ENCODE peak calls at places on chromosomes 3 and 15, in six cellular contexts. W is fibroblast of lung, N is left lung, P is breast epithelium, S is endothelial cell of umbilical vein, O is esophagus squamous epithelium. H is an unnamed sample.

GRCh38 chr15:31615643-31616415 is 289.2 kb downstream of the KLF13 start:
- DNase-seq in N (no peak), S (no peak), P (no peak), W (no peak), O (no peak), H (no peak)

GRCh38 chr3:146542968-146543367 is 1.4 kb downstream of the PLSCR1 start:
- DNase-seq in P (no peak), S (no peak), W (no peak), N (no peak), O (no peak), H (no peak)

GRCh38 chr15:36254446-36254845 is 325.0 kb upstream of the CDIN1 start:
- DNase-seq in N (no peak), S (peak; percentile 50), W (no peak), P (no peak), O (no peak), H (no peak)

GRCh38 chr3:79517766-79518413 is 249.9 kb downstream of the ROBO1 start:
- DNase-seq in O (no peak), W (peak; percentile 46), P (no peak), S (peak; percentile 57), N (no peak), H (no peak)

GRCh38 chr3:70471464-70472342 is 159.3 kb upstream of the MDFIC2 start:
- DNase-seq in N (no peak), W (peak; percentile 1), P (no peak), O (no peak), S (no peak), H (no peak)

GRCh38 chr3:40086890-40087884 is 222.3 kb upstream of the EIF1B start:
- DNase-seq in N (no peak), O (no peak), W (no peak), P (no peak), S (no peak), H (peak; percentile 19)

GRCh38 chr3:194621947-194622346 is 11.3 kb downstream of the TMEM44 start:
- DNase-seq in O (no peak), P (no peak), S (no peak), N (peak; percentile 56), W (no peak), H (no peak)

GRCh38 chr3:188947983-188948657 is 223.7 kb upstream of the TPRG1 start:
- DNase-seq in S (peak; percentile 84), W (peak; percentile 97), N (peak; percentile 87), O (peak; percentile 58), P (peak; percentile 95), H (peak; percentile 99)

GRCh38 chr3:21174461-21174860 is 576.5 kb downstream of the ZNF385D start:
- DNase-seq in P (no peak), S (no peak), W (peak; percentile 89), N (no peak), O (no peak), H (no peak)

GRCh38 chr3:45333549-45333948 is 54.8 kb upstream of the LARS2 start:
- DNase-seq in W (peak; percentile 48), N (no peak), O (no peak), S (no peak), P (no peak), H (no peak)

GRCh38 chr3:136327671-136328070 is 77.5 kb downstream of the PCCB start:
- DNase-seq in O (no peak), W (no peak), P (no peak), N (no peak), S (no peak), H (no peak)

GRCh38 chr15:101269479-101270223 is 7.6 kb downstream of the SELENOS start:
- DNase-seq in S (no peak), W (peak; percentile 29), N (no peak), O (no peak), P (no peak), H (no peak)

GRCh38 chr15:89389841-89390603 is 55.4 kb upstream of the POLG start:
- DNase-seq in N (peak; percentile 59), P (no peak), O (no peak), W (no peak), S (no peak), H (no peak)

GRCh38 chr3:126051741-126052140 is 32.2 kb downstream of the SLC41A3 start:
- DNase-seq in P (no peak), N (no peak), S (no peak), O (no peak), W (no peak), H (no peak)

GRCh38 chr3:155676252-155676981 is 68.5 kb downstream of the PLCH1 start:
- DNase-seq in N (peak; percentile 50), S (no peak), W (peak; percentile 68), P (no peak), O (no peak), H (peak; percentile 21)

GRCh38 chr15:68542771-68543544 is 35.8 kb upstream of the CORO2B start:
- DNase-seq in N (no peak), P (peak; percentile 45), S (peak; percentile 95), W (peak; percentile 97), O (no peak), H (peak; percentile 54)

GRCh38 chr15:68706256-68706655 is 114.4 kb downstream of the ANP32A start:
- DNase-seq in W (no peak), N (no peak), S (no peak), P (no peak), O (no peak), H (no peak)

GRCh38 chr3:186413615-186414415 is 51.8 kb upstream of the DGKG start:
- DNase-seq in O (no peak), N (no peak), W (peak; percentile 15), P (no peak), S (no peak), H (peak; percentile 82)

DNA sequence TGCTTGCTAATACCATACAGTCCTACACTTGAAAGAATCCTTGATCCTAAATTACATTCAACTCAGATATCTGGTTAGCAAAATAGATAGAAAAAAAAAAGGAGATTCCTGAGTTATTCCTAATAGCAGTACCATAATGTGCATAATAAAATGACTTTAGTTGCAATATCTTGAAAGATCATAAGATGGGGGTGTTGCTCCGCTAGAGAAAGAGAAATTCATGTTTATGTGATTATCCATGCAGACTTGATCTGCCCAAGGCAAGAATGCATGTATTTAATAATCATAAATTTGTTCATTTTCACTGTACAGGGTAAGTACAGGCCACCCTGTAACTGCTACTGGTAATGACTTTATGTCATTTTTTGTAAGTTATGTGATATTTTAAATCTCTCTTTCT is 84.7 kb downstream of the HCN4 start:
- DNase-seq in P (no peak), W (peak; percentile 13), O (no peak), N (no peak), S (peak; percentile 35), H (no peak)
- TF ChIP-seq CTCF in P (no peak), W (peak; percentile 23), O (no peak), N (no peak), S (peak; percentile 13), H (peak; percentile 10)

DNA sequence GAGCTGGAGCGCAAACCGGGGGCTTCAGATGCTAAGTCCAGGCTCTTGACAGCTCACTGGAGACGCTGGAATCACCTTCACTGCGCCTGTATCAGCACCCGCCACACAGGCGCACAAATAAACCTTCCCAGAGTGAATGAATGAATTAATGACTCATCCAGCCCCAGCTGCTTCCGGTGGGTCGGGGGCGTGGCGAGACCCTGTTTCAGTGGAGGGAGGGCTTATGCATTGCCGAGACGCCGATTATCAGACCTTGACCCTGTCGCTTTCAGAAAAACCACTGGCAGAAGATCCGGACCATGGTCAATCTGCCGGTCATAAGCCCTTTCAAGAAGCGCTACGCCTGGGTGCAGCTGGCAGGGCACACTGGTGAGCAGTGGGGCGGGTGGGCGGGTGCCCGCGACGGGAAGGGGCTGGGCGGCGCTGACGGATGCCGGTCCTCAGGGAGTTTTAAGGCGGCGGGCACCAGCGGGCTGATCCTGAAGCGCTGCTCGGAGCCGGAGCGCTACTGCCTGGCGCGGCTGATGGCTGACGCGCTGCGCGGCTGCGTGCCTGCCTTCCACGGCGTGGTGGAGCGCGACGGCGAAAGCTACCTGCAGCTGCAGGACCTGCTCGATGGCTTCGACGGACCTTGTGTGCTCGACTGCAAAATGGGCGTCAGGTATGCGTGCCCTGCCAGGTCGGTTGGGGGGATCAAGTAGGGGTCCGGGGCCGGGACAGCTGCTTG is 7.7 kb downstream of the ITPKA start:
- DNase-seq in P (no peak), W (peak; percentile 37), O (no peak), N (no peak), S (peak; percentile 46), H (no peak)
- H3K4me3 ChIP-seq in P (peak overlapping the region; percentile 36), W (no peak overlapping the region), O (peak overlapping the region; percentile 34), N (no peak overlapping the region), S (no peak overlapping the region), H (no peak overlapping the region)

GRCh38 chr15:39951561-39951960 is 17.6 kb downstream of the EIF2AK4 start:
- DNase-seq in W (no peak), N (no peak), S (no peak), O (no peak), P (no peak), H (no peak)
- H3K36me3 ChIP-seq in W (peaks cover 12% of the 10 kb centered on the region), N (no peaks in the 10 kb centered on the region), S (peaks cover 23% of the 10 kb centered on the region), O (peaks cover 5% of the 10 kb centered on the region), P (peaks cover 4% of the 10 kb centered on the region), H (peaks cover 15% of the 10 kb centered on the region)

DNA sequence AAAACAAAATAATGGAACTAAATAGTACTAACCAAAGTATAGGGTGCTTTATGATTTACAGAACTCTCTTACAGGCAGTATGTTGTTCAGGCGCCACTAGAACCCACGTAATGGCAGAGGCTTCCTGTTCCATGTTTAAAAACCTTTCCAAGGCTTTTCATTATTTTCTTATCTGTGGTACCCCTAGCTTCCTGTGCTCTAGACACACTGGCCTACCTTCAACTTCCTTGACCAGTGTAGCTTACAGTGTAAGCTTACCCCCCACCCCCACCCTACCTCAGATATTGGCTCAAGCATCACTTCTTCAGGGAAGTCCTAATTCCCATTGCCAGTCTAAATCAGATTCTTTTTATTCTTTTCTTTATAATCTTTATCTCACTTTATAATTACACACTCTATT is 2.9 kb downstream of the NR2C2 start:
- DNase-seq in W (no peak), N (no peak), O (no peak), P (no peak), S (peak; percentile 82), H (no peak)
- TF ChIP-seq CTCF in W (no peak), N (no peak), O (no peak), P (no peak), S (no peak), H (no peak)